ENCODE peak calls at places on chromosomes 13 and 19, in eight cellular contexts. C is neuronal stem cell; L is germinal center; V is thoracic aorta; P is RPMI7951; U is T-helper 1 cell; Z is esophagus squamous epithelium; R is effector CD4-positive, alpha-beta T cell. J is an unnamed sample.

GRCh38 chr13:50923272-50923671 is 13.7 kb downstream of the RNASEH2B start:
- DNase-seq in C (no peak), L (no peak), V (no peak), P (no peak), U (no peak), Z (no peak), R (no peak), J (no peak)

GRCh38 chr19:12194827-12195500 is 32.1 kb downstream of the ZNF136 start:
- DNase-seq in C (peak; percentile 53), L (peak; percentile 76), V (peak; percentile 38), P (no peak), U (peak; percentile 42), Z (no peak), R (peak; percentile 45), J (peak; percentile 12)

GRCh38 chr19:3029070-3029923 is at the start of gene TLE2:
- DNase-seq in C (no peak), L (peak; percentile 34), V (no peak), P (no peak), U (peak; percentile 40), Z (no peak), R (no peak), J (no peak)

GRCh38 chr13:42777476-42777875 is 3.9 kb upstream of the FAM216B start:
- DNase-seq in C (no peak), L (no peak), V (no peak), P (no peak), U (no peak), Z (no peak), R (no peak), J (no peak)

GRCh38 chr13:72204291-72204690 is 337.3 kb upstream of the DACH1 start:
- DNase-seq in C (no peak), L (no peak), V (no peak), P (peak; percentile 73), U (no peak), Z (no peak), R (no peak), J (no peak)

GRCh38 chr19:38135150-38135998 is 88.6 kb downstream of the DPF1 start:
- DNase-seq in C (peak; percentile 20), L (no peak), V (no peak), P (no peak), U (no peak), Z (no peak), R (no peak), J (peak; percentile 31)

GRCh38 chr19:44646049-44646416 is 2.3 kb downstream of the PVR start:
- DNase-seq in C (no peak), L (no peak), V (no peak), P (no peak), U (no peak), Z (no peak), R (no peak), J (no peak)

GRCh38 chr13:114010401-114011101 is 36.7 kb upstream of the C13orf46 start:
- DNase-seq in C (no peak), L (no peak), V (no peak), P (no peak), U (no peak), Z (no peak), R (no peak), J (no peak)

GRCh38 chr13:113544071-113544891 is 40.3 kb upstream of the TFDP1 start:
- DNase-seq in C (no peak), L (no peak), V (no peak), P (no peak), U (no peak), Z (no peak), R (no peak), J (no peak)

GRCh38 chr19:18483119-18483518 is 38.8 kb downstream of the ELL start:
- DNase-seq in C (no peak), L (no peak), V (no peak), P (no peak), U (no peak), Z (no peak), R (no peak), J (no peak)

GRCh38 chr13:51456510-51456909 is 3.7 kb upstream of the INTS6 start:
- DNase-seq in C (no peak), L (no peak), V (no peak), P (no peak), U (no peak), Z (no peak), R (no peak), J (no peak)

GRCh38 chr13:109955598-109955997 is 169.2 kb upstream of the IRS2 start:
- DNase-seq in C (no peak), L (no peak), V (no peak), P (no peak), U (no peak), Z (no peak), R (no peak), J (no peak)

GRCh38 chr19:31356587-31357314 is 7.5 kb upstream of the TSHZ3 start:
- DNase-seq in C (no peak), L (peak; percentile 22), V (no peak), P (peak; percentile 59), U (peak; percentile 46), Z (no peak), R (peak; percentile 29), J (peak; percentile 60)

GRCh38 chr19:10294368-10294697 is 4.6 kb downstream of the ICAM5 start:
- DNase-seq in C (no peak), L (no peak), V (no peak), P (no peak), U (no peak), Z (no peak), R (no peak), J (peak; percentile 65)

GRCh38 chr19:31232871-31233270 is 116.4 kb downstream of the TSHZ3 start:
- DNase-seq in C (no peak), L (no peak), V (no peak), P (peak; percentile 86), U (no peak), Z (no peak), R (no peak), J (no peak)

GRCh38 chr13:27962128-27962841 is 6.8 kb downstream of the CDX2 start:
- DNase-seq in C (no peak), L (no peak), V (no peak), P (no peak), U (no peak), Z (no peak), R (no peak), J (peak; percentile 25)

GRCh38 chr19:31676271-31677004 is 327.2 kb upstream of the TSHZ3 start:
- DNase-seq in C (no peak), L (no peak), V (no peak), P (peak; percentile 28), U (no peak), Z (no peak), R (no peak), J (no peak)

GRCh38 chr19:50384685-50385535 is 763 bp downstream of the POLD1 start:
- DNase-seq in C (peak; percentile 15), L (no peak), V (no peak), P (peak; percentile 56), U (no peak), Z (no peak), R (no peak), J (no peak)

GRCh38 chr13:49357694-49358093 is 86.2 kb downstream of the CAB39L start:
- DNase-seq in C (no peak), L (no peak), V (no peak), P (peak; percentile 8), U (no peak), Z (no peak), R (no peak), J (no peak)